ENCODE peak calls at places on chromosomes 4 and X, in eight cellular contexts. Q is hypothalamus; X is adipocyte; P is NCI-H2081; U is stimulated activated CD8-positive, alpha-beta memory T cell treated with anti-CD3 and anti-CD28 coated beads, Interleukin-7, amount 100 ng/mL, for 24 hours; W is stimulated activated CD4-positive, alpha-beta T cell treated with anti-CD3 and anti-CD28 coated beads, Interleukin-1b, Interleukin-23, amount 100 ng/mL, for 24 hours; K is NB4; E is AG08396. D is an unnamed sample.

GRCh38 chrX:55919367-55920221 is 202.0 kb downstream of the RRAGB start:
- DNase-seq in Q (no peak), X (no peak), P (no peak), U (no peak), W (no peak), K (no peak), E (no peak), D (no peak)

GRCh38 chrX:70437011-70437410 is 7.6 kb upstream of the DLG3 start:
- DNase-seq in Q (no peak), X (no peak), P (no peak), U (no peak), W (no peak), K (peak; percentile 35), E (peak; percentile 3), D (no peak)

GRCh38 chr4:138078264-138078663 is 163.9 kb downstream of the SLC7A11 start:
- DNase-seq in Q (no peak), X (no peak), P (no peak), U (no peak), W (no peak), K (no peak), E (no peak), D (no peak)

GRCh38 chr4:24842356-24842755 is 47.0 kb downstream of the SOD3 start:
- DNase-seq in Q (no peak), X (no peak), P (peak; percentile 22), U (no peak), W (no peak), K (no peak), E (no peak), D (no peak)

GRCh38 chr4:105619193-105619931 is 66.9 kb downstream of the ARHGEF38 start:
- DNase-seq in Q (peak; percentile 75), X (peak; percentile 8), P (peak; percentile 95), U (no peak), W (no peak), K (no peak), E (no peak), D (no peak)

GRCh38 chr4:88814043-88814617 is 116.5 kb upstream of the NAP1L5 start:
- DNase-seq in Q (no peak), X (no peak), P (peak; percentile 57), U (no peak), W (no peak), K (no peak), E (no peak), D (no peak)

GRCh38 chr4:31461425-31461824 is 741.3 kb downstream of the PCDH7 start:
- DNase-seq in Q (no peak), X (peak; percentile 39), P (no peak), U (no peak), W (no peak), K (no peak), E (no peak), D (no peak)

GRCh38 chrX:135707880-135708279 is 5.6 kb upstream of the CT45A1 start:
- DNase-seq in Q (no peak), X (no peak), P (no peak), U (no peak), W (no peak), K (peak; percentile 61), E (no peak), D (no peak)

GRCh38 chrX:152637649-152638442 is at the start of gene GABRQ:
- DNase-seq in Q (peak; percentile 37), X (peak; percentile 50), P (no peak), U (no peak), W (no peak), K (peak; percentile 7), E (no peak), D (peak; percentile 82)

GRCh38 chrX:31057291-31057690 is 14.6 kb downstream of the FTHL17 start:
- DNase-seq in Q (no peak), X (no peak), P (no peak), U (no peak), W (no peak), K (no peak), E (no peak), D (no peak)

GRCh38 chr4:46945062-46945461 is 36.0 kb upstream of the COX7B2 start:
- DNase-seq in Q (no peak), X (no peak), P (no peak), U (no peak), W (no peak), K (no peak), E (no peak), D (no peak)

GRCh38 chr4:133151301-133151680 is 2.2 kb downstream of the PCDH10 start:
- DNase-seq in Q (peak; percentile 72), X (peak; percentile 51), P (peak; percentile 52), U (no peak), W (no peak), K (no peak), E (no peak), D (peak; percentile 14)

GRCh38 chr4:42633605-42634388 is 23.1 kb downstream of the ATP8A1 start:
- DNase-seq in Q (no peak), X (no peak), P (no peak), U (no peak), W (no peak), K (no peak), E (no peak), D (no peak)

GRCh38 chr4:173879286-173879908 is 349.4 kb upstream of the HAND2 start:
- DNase-seq in Q (no peak), X (no peak), P (no peak), U (no peak), W (no peak), K (no peak), E (no peak), D (peak; percentile 12)

D was measured in NCI-H510A.